ENCODE peak calls at places on chromosomes 16 and 17, in six cellular contexts. One of them, this sample, is unnamed.

GRCh38 chr17:41404024-41404651 is 6.7 kb upstream of the KRT31 start:
- DNase-seq in HCT116: peak; percentile 99
- DNase-seq in H1: no peak
- DNase-seq in HepG2: peak; percentile 95
- DNase-seq in K562: no peak
- DNase-seq in GM12878: no peak
- DNase-seq in this sample: no peak

GRCh38 chr16:81873843-81874752 is 95.0 kb downstream of the PLCG2 start:
- DNase-seq in H1: no peak
- DNase-seq in K562: peak; percentile 69
- DNase-seq in HCT116: peak; percentile 57
- DNase-seq in HepG2: peak; percentile 45
- DNase-seq in GM12878: no peak
- DNase-seq in this sample: no peak

GRCh38 chr16:89764711-89765201 is 43.4 kb downstream of the ZNF276 start:
- DNase-seq in HepG2: no peak
- DNase-seq in GM12878: peak; percentile 91
- DNase-seq in H1: no peak
- DNase-seq in K562: no peak
- DNase-seq in HCT116: no peak
- DNase-seq in this sample: no peak

GRCh38 chr17:64016974-64017373 is 3.5 kb downstream of the ICAM2 start:
- DNase-seq in HepG2: no peak
- DNase-seq in HCT116: no peak
- DNase-seq in GM12878: no peak
- DNase-seq in K562: no peak
- DNase-seq in H1: no peak
- DNase-seq in this sample: no peak

GRCh38 chr17:80632046-80632581 is 87.5 kb downstream of the RPTOR start:
- DNase-seq in HCT116: no peak
- DNase-seq in H1: no peak
- DNase-seq in HepG2: peak; percentile 63
- DNase-seq in GM12878: no peak
- DNase-seq in K562: peak; percentile 47
- DNase-seq in this sample: no peak

GRCh38 chr17:68417317-68417716 is 40.0 kb downstream of the WIPI1 start:
- DNase-seq in HCT116: no peak
- DNase-seq in H1: no peak
- DNase-seq in GM12878: no peak
- DNase-seq in HepG2: no peak
- DNase-seq in K562: no peak
- DNase-seq in this sample: no peak

GRCh38 chr17:38693700-38694329 is 11.3 kb upstream of the MLLT6 start:
- DNase-seq in HepG2: peak; percentile 48
- DNase-seq in K562: no peak
- DNase-seq in HCT116: no peak
- DNase-seq in H1: no peak
- DNase-seq in GM12878: no peak
- DNase-seq in this sample: no peak

GRCh38 chr16:54175169-54175551 is 111.4 kb downstream of the IRX3 start:
- DNase-seq in K562: no peak
- DNase-seq in HepG2: no peak
- DNase-seq in GM12878: no peak
- DNase-seq in H1: no peak
- DNase-seq in HCT116: no peak
- DNase-seq in this sample: no peak

GRCh38 chr17:71180801-71181385 is 939.9 kb upstream of the SOX9 start:
- DNase-seq in HepG2: no peak
- DNase-seq in GM12878: no peak
- DNase-seq in H1: no peak
- DNase-seq in K562: no peak
- DNase-seq in HCT116: no peak
- DNase-seq in this sample: no peak

GRCh38 chr16:3212006-3212405 is 23.0 kb downstream of the ZNF200 start:
- DNase-seq in H1: no peak
- DNase-seq in HCT116: no peak
- DNase-seq in K562: no peak
- DNase-seq in GM12878: no peak
- DNase-seq in HepG2: no peak
- DNase-seq in this sample: no peak

GRCh38 chr16:1183235-1183907 is 30.5 kb downstream of the CACNA1H start:
- DNase-seq in H1: no peak
- DNase-seq in K562: no peak
- DNase-seq in GM12878: no peak
- DNase-seq in HepG2: no peak
- DNase-seq in HCT116: no peak
- DNase-seq in this sample: peak; percentile 22

DNA sequence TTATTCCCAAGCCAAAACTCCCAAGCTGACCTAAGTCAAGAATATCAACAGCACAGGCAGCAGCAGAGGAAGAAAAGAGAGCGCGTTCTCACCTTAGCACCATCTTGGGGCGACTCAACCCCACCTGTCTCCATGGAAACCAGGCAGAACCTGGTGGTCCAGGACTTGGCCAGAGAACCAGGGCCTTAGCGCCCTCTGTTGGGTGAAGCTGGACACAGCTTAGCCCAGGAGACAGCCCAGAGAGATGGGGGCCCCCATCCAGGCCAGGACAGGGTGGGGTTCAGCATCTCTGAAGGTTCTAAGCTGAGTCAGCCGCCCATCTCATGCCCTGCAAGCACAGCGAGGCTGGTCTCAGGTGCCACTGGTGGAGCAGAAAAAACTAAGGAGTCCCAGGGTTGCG is 60.1 kb upstream of the TMEM132E start:
- DNase-seq in HCT116: no peak
- DNase-seq in HepG2: peak; percentile 8
- DNase-seq in K562: peak; percentile 57
- DNase-seq in H1: peak; percentile 25
- DNase-seq in GM12878: no peak
- DNase-seq in this sample: peak; percentile 22
- TF ChIP-seq ZNF274 in HCT116: no peak
- TF ChIP-seq ZNF274 in HepG2: no peak
- TF ChIP-seq ZNF274 in K562: no peak
- TF ChIP-seq ZNF274 in H1: no peak
- TF ChIP-seq ZNF274 in GM12878: no peak
- TF ChIP-seq ZNF274 in this sample: no peak

GRCh38 chr17:77779711-77780539 is 178.6 kb upstream of the TNRC6C start:
- DNase-seq in GM12878: no peak
- DNase-seq in H1: no peak
- DNase-seq in HCT116: no peak
- DNase-seq in HepG2: no peak
- DNase-seq in K562: no peak
- DNase-seq in this sample: no peak
- TF ChIP-seq YY1 in GM12878: no peak
- TF ChIP-seq YY1 in H1: no peak
- TF ChIP-seq YY1 in HCT116: no peak
- TF ChIP-seq YY1 in HepG2: no peak
- TF ChIP-seq YY1 in K562: no peak
- TF ChIP-seq YY1 in this sample: no peak

DNA sequence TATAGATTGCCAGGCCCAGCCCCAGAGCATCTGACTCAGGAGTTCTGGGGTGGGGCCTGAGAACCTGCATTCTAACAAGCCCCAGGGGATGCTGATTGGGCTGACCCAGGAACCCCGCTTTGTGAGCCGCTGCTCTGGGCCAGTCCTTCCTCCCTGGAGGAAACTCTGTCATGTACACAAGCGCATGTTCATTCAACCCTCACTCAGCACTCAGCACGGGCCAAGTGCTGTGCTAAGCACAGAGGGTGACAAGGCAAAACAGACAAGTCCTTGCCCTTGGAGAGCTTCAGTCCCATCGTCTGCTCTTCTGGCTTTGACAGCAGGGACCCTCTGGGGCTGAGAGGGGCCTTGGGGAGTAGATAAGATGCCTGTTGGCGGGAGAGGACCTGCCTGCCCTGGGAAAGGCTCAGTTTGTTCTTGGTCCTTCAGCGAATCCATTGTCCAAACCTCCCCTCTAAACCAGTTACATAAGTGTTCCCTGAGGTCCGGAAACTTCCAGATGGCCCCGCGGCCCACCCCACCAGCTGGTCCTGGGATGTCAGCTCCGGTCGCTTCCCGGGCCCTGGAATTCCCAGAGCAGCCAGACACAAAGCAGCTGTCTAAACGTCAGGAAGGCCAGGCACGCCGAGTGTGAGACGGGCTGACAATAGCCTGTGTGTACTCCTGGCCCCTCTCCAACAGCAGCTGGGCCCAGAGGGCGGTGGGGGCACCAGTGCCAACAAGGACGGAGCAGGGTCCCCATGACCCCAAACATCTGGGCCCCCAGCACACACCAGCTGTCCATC is 88.8 kb downstream of the ZDHHC7 start:
- DNase-seq in H1: no peak
- DNase-seq in K562: peak; percentile 41
- DNase-seq in GM12878: no peak
- DNase-seq in HepG2: peak; percentile 38
- DNase-seq in HCT116: no peak
- DNase-seq in this sample: no peak
- TF ChIP-seq ZNF274 in H1: no peak
- TF ChIP-seq ZNF274 in K562: no peak
- TF ChIP-seq ZNF274 in GM12878: no peak
- TF ChIP-seq ZNF274 in HepG2: no peak
- TF ChIP-seq ZNF274 in HCT116: no peak
- TF ChIP-seq ZNF274 in this sample: no peak

DNA sequence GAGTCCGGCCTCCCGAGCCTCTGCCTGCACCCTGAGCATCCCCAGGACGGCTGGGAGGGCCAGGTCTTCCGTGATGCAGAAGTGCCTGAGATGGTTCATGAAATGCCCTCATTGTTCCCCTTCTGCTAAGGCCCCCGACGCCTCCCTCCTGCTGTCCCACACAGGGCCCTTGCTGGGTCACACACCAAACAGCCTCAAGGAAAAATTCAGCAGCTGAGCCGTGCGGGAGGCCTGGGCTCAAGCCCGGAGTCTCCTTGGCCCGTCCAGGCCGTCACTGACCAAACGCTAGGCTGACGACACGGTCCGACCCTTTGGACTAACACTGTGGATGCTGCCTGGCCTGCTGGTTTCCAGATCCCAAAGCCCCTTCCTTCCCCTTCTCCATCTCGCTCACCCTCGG is 90.2 kb downstream of the RTN4RL1 start:
- DNase-seq in HCT116: no peak
- DNase-seq in K562: no peak
- DNase-seq in HepG2: no peak
- DNase-seq in H1: no peak
- DNase-seq in GM12878: no peak
- DNase-seq in this sample: no peak
- TF ChIP-seq YY1 in HCT116: no peak
- TF ChIP-seq YY1 in K562: no peak
- TF ChIP-seq YY1 in HepG2: no peak
- TF ChIP-seq YY1 in H1: no peak
- TF ChIP-seq YY1 in GM12878: no peak
- TF ChIP-seq YY1 in this sample: no peak

DNA sequence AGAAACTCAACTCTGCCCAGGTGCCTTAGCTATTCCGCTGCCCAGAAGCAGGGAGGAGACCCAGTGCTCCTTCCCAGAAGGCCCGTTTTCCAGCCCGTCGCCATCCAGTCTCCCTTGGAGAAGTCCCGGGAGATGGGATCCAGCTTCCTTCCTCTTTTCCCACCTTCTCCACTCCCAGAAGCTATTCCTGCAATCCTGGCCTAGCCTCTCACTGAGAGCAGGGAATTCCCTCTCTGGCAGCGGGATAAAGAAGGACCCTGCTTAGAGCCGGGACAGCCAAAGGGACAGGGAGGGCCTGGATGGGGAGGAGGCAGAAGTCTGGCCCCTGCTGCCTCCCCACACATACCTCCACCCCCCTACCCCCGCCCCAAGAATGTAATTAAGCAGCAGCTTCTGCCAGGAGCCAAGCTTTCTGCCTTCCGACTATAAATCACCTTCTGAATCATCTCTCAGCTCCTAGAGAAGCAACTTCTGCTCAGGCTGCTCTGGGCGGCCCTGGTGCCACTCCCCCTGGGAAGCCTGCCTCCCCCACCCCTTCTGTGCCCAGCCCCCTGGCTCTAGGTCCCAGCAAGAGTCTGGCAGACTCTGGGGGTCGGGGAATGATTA is 6.4 kb downstream of the WNT3 start:
- DNase-seq in HCT116: no peak
- DNase-seq in HepG2: no peak
- DNase-seq in H1: no peak
- DNase-seq in GM12878: no peak
- DNase-seq in K562: peak; percentile 33
- DNase-seq in this sample: no peak
- TF ChIP-seq ZNF274 in HCT116: no peak
- TF ChIP-seq ZNF274 in HepG2: no peak
- TF ChIP-seq ZNF274 in H1: no peak
- TF ChIP-seq ZNF274 in GM12878: no peak
- TF ChIP-seq ZNF274 in K562: no peak
- TF ChIP-seq ZNF274 in this sample: no peak

DNA sequence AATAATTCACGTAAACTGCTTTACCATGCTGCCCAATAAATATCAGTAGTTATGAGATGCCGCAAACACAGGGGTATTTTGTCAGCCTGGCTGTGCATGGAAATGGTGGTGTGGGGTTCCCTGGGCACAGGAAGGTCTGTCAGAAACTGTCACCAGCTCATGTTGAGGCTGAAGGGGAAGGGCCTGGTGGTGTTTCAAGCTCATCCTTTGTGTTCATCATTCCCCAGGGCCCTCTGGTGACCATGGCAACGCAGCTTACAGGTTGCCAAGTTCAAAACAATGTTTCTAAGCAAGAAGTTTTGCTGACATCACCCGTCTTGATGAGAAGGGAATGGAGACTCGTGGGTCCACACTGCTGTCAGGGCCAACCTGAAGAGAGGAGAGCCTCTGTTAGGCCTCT is 348.9 kb upstream of the C16orf82 start:
- DNase-seq in HepG2: no peak
- DNase-seq in HCT116: no peak
- DNase-seq in GM12878: no peak
- DNase-seq in K562: no peak
- DNase-seq in H1: no peak
- DNase-seq in this sample: no peak
- TF ChIP-seq YY1 in HepG2: no peak
- TF ChIP-seq YY1 in HCT116: no peak
- TF ChIP-seq YY1 in GM12878: no peak
- TF ChIP-seq YY1 in K562: no peak
- TF ChIP-seq YY1 in H1: no peak
- TF ChIP-seq YY1 in this sample: no peak

GRCh38 chr16:57167537-57167936 is 18.3 kb downstream of the PSME3IP1 start:
- DNase-seq in H1: no peak
- DNase-seq in HCT116: no peak
- DNase-seq in GM12878: no peak
- DNase-seq in HepG2: no peak
- DNase-seq in K562: no peak
- DNase-seq in this sample: no peak

GRCh38 chr16:57165923-57166322 is 19.9 kb downstream of the PSME3IP1 start:
- DNase-seq in K562: no peak
- DNase-seq in GM12878: no peak
- DNase-seq in H1: no peak
- DNase-seq in HCT116: no peak
- DNase-seq in HepG2: no peak
- DNase-seq in this sample: no peak

GRCh38 chr16:57167951-57168350 is 17.9 kb downstream of the PSME3IP1 start:
- DNase-seq in H1: no peak
- DNase-seq in HCT116: peak; percentile 36
- DNase-seq in GM12878: no peak
- DNase-seq in K562: peak; percentile 49
- DNase-seq in HepG2: peak; percentile 53
- DNase-seq in this sample: no peak

GRCh38 chr16:57165483-57165882 is 20.4 kb downstream of the PSME3IP1 start:
- DNase-seq in H1: no peak
- DNase-seq in HepG2: no peak
- DNase-seq in HCT116: no peak
- DNase-seq in K562: no peak
- DNase-seq in GM12878: no peak
- DNase-seq in this sample: no peak

GRCh38 chr16:57166951-57167350 is 18.9 kb downstream of the PSME3IP1 start:
- DNase-seq in H1: no peak
- DNase-seq in K562: no peak
- DNase-seq in HepG2: no peak
- DNase-seq in GM12878: no peak
- DNase-seq in HCT116: no peak
- DNase-seq in this sample: no peak
- TF ChIP-seq ZNF274 in H1: no peak
- TF ChIP-seq ZNF274 in K562: no peak
- TF ChIP-seq ZNF274 in HepG2: no peak
- TF ChIP-seq ZNF274 in GM12878: no peak
- TF ChIP-seq ZNF274 in HCT116: no peak
- TF ChIP-seq ZNF274 in this sample: no peak